ENCODE peak calls at places on chromosomes 6 and 20, in eight cellular contexts. O, K, Z, R, E, Q, D and A are unnamed samples.

GRCh38 chr6:54719633-54720032 is 126.9 kb upstream of the FAM83B start:
- DNase-seq in Z (no peak), O (no peak), E (no peak), D (no peak), K (no peak), R (no peak), Q (no peak), A (no peak)

GRCh38 chr6:81171991-81172740 is 580.3 kb downstream of the TENT5A start:
- DNase-seq in R (peak; percentile 36), O (no peak), E (peak; percentile 74), K (no peak), Z (peak; percentile 88), Q (no peak), D (no peak), A (no peak)

GRCh38 chr6:13262302-13263006 is 65.9 kb downstream of the TBC1D7 start:
- DNase-seq in Q (no peak), K (no peak), R (no peak), Z (peak; percentile 50), O (peak; percentile 49), D (no peak), E (no peak), A (no peak)

GRCh38 chr6:128990349-128990748 is 107.4 kb downstream of the LAMA2 start:
- DNase-seq in D (no peak), E (no peak), Q (no peak), R (no peak), Z (no peak), K (no peak), O (no peak), A (no peak)

GRCh38 chr6:114453737-114454276 is 111.0 kb upstream of the HS3ST5 start:
- DNase-seq in Z (no peak), Q (no peak), E (no peak), O (no peak), R (no peak), D (no peak), K (no peak), A (no peak)

GRCh38 chr6:155604991-155605390 is 149.4 kb upstream of the NOX3 start:
- DNase-seq in E (peak; percentile 76), R (peak; percentile 77), Z (no peak), Q (no peak), O (no peak), K (no peak), D (no peak), A (no peak)

GRCh38 chr6:39419607-39420006 is 97.1 kb upstream of the KCNK16 start:
- DNase-seq in D (no peak), O (no peak), E (no peak), Q (no peak), K (no peak), Z (no peak), R (no peak), A (no peak)

GRCh38 chr6:37920667-37921066 is 101.1 kb downstream of the ZFAND3 start:
- DNase-seq in R (no peak), Q (no peak), Z (no peak), E (no peak), D (no peak), K (peak; percentile 4), O (no peak), A (no peak)

GRCh38 chr6:34484899-34485298 is 19.0 kb downstream of the PACSIN1 start:
- DNase-seq in R (no peak), Z (no peak), Q (peak; percentile 7), D (no peak), K (no peak), E (no peak), O (peak; percentile 91), A (peak; percentile 69)

GRCh38 chr20:1364106-1364505 is 28.7 kb downstream of the FKBP1A start:
- DNase-seq in R (no peak), E (no peak), Q (no peak), K (no peak), Z (no peak), D (no peak), O (no peak), A (no peak)

GRCh38 chr6:4349931-4350330 is 214.6 kb upstream of the ECI2 start:
- DNase-seq in Z (no peak), O (no peak), K (no peak), Q (no peak), R (no peak), E (no peak), D (no peak), A (no peak)

GRCh38 chr20:6689339-6689973 is 78.0 kb upstream of the BMP2 start:
- DNase-seq in Q (no peak), O (no peak), D (no peak), K (no peak), R (no peak), E (no peak), Z (no peak), A (no peak)

GRCh38 chr20:11687546-11688292 is 230.0 kb upstream of the BTBD3 start:
- DNase-seq in R (no peak), Q (no peak), Z (no peak), D (no peak), O (no peak), K (peak; percentile 55), E (no peak), A (no peak)

GRCh38 chr20:39661833-39662232 is 699.7 kb downstream of the DHX35 start:
- DNase-seq in Q (no peak), O (no peak), R (no peak), D (no peak), Z (peak; percentile 75), K (no peak), E (peak; percentile 58), A (no peak)

GRCh38 chr6:4608361-4609115 is 167.7 kb upstream of the CDYL start:
- DNase-seq in O (no peak), E (no peak), R (no peak), K (no peak), Q (no peak), D (no peak), Z (no peak), A (no peak)

GRCh38 chr20:44684047-44684965 is 30.9 kb upstream of the CCN5 start:
- DNase-seq in E (no peak), O (no peak), Q (no peak), D (no peak), R (no peak), Z (no peak), K (no peak), A (no peak)

GRCh38 chr20:44678990-44679611 is 27.6 kb upstream of the ADA start:
- DNase-seq in E (no peak), R (no peak), Z (no peak), D (no peak), K (no peak), Q (no peak), O (no peak), A (no peak)

GRCh38 chr20:44686934-44687333 is 28.2 kb upstream of the CCN5 start:
- DNase-seq in K (no peak), Z (no peak), E (no peak), O (no peak), D (no peak), R (no peak), Q (no peak), A (no peak)

GRCh38 chr20:44681796-44682566 is 30.5 kb upstream of the ADA start:
- DNase-seq in Q (no peak), O (no peak), K (no peak), Z (no peak), D (no peak), E (no peak), R (no peak), A (no peak)

DNA sequence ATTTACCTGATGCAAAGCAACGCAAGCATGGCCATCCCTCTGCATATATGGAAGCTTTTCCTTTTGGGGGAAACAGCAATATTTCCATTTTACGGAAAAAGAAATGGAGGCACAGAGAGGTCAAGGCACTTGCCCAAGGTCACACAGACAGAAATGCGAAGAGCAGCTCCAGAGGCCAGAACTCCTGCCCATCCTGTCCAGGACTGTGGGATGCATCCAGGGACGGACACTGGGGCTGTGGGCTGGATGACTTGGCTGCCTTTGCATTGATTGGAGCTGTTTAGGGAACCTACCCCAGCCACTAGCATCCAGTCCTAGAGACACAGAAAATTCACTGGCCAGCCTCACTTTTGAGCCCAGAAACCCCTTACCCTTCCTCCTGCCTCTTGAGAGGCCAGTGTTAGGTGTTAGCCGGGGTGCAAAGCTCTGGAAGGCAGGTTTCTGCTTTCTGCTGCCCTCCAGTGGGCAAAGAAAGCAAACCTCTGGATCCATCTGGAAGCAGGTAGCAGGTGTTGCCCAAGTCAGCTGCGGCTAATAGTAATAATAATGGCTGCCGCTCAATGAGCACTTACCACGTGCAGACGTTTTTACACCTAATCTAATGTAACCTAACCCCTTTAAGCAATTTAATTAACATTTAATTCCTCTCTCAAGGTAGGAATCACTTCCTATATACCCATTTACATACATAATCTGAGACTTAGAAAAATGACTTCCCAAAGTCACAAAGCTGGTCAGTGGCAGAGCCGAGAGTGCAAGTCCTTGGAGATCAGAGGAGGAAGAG is 31.7 kb upstream of the CCN5 start:
- DNase-seq in R (peak; percentile 42), O (peak; percentile 91), D (no peak), K (peak; percentile 91), Z (no peak), Q (no peak), E (no peak), A (peak; percentile 83)
- TF ChIP-seq CTCF in R (peak; percentile 65), O (peak; percentile 91), D (peak; percentile 78), K (peak; percentile 83), Z (peak; percentile 52), Q (peak; percentile 55), E (peak; percentile 68), A (peak; percentile 83)

GRCh38 chr6:117601811-117602150 is 530 bp downstream of the GOPC start:
- DNase-seq in O (peak; percentile 45), D (no peak), R (no peak), Z (no peak), Q (no peak), E (no peak), K (no peak), A (no peak)

GRCh38 chr6:117602899-117603588 is 733 bp upstream of the GOPC start:
- DNase-seq in E (no peak), Q (no peak), R (no peak), K (no peak), Z (no peak), O (no peak), D (no peak), A (no peak)

GRCh38 chr6:117605169-117605826 is 3.0 kb upstream of the GOPC start:
- DNase-seq in O (peak; percentile 78), Q (peak; percentile 81), D (no peak), R (peak; percentile 83), Z (peak; percentile 79), E (peak; percentile 56), K (peak; percentile 62), A (peak; percentile 74)

GRCh38 chr6:117600008-117600743 is 2.1 kb downstream of the GOPC start:
- DNase-seq in K (no peak), D (no peak), O (peak; percentile 27), E (no peak), R (peak; percentile 24), Z (peak; percentile 15), Q (no peak), A (no peak)

GRCh38 chr6:117602151-117602898 is at the start of gene GOPC:
- DNase-seq in E (peak; percentile 96), O (peak; percentile 98), R (peak; percentile 98), K (peak; percentile 92), Q (peak; percentile 94), Z (peak; percentile 98), D (peak; percentile 96), A (peak; percentile 96)
- TF ChIP-seq CTCF in E (peak; percentile 42), O (peak; percentile 51), R (peak; percentile 15), K (no peak), Q (peak; percentile 22), Z (peak; percentile 35), D (no peak), A (peak; percentile 12)

GRCh38 chr6:160668589-160668988 is 4.5 kb upstream of the LPA start:
- DNase-seq in D (no peak), Q (no peak), O (no peak), R (no peak), Z (no peak), K (no peak), E (no peak), A (no peak)
- TF ChIP-seq CTCF in D (no peak), Q (no peak), O (no peak), R (no peak), Z (no peak), K (no peak), E (no peak), A (no peak)

GRCh38 chr6:35624341-35625070 is 64.2 kb downstream of the FKBP5 start:
- DNase-seq in Z (peak; percentile 33), O (no peak), R (peak; percentile 27), D (no peak), Q (no peak), E (no peak), K (no peak), A (no peak)
- TF ChIP-seq CTCF in Z (peak; percentile 61), O (peak; percentile 41), R (peak; percentile 40), D (peak; percentile 41), Q (peak; percentile 31), E (peak; percentile 51), K (peak; percentile 30), A (no peak)